ENCODE peak calls at places on chromosomes 16 and 17, in ten cellular contexts. One of them, this sample, is unnamed.

GRCh38 chr16:57645691-57646387 is 17.4 kb downstream of the ADGRG1 start:
- DNase-seq in choroid plexus epithelial cell: no peak
- DNase-seq in iris pigment epithelial cell: no peak
- DNase-seq in NCI-H1092 treated with DMSO at 0.1 percent for 48 hours: no peak
- DNase-seq in GM10248: no peak
- DNase-seq in stimulated activated CD8-positive, alpha-beta memory T cell treated with anti-CD3 and anti-CD28 coated beads, Interleukin-15, amount 100 ng/mL, for 1 hour: no peak
- DNase-seq in activated CD4-positive, CD25-positive, alpha-beta regulatory T cell: no peak
- DNase-seq in ACHN: peak
- DNase-seq in NCI-H1105: no peak
- DNase-seq in HEK293T: no peak
- DNase-seq in this sample: peak

GRCh38 chr17:13575922-13576419 is 25.8 kb downstream of the HS3ST3A1 start:
- DNase-seq in choroid plexus epithelial cell: peak
- DNase-seq in iris pigment epithelial cell: no peak
- DNase-seq in NCI-H1092 treated with DMSO at 0.1 percent for 48 hours: no peak
- DNase-seq in GM10248: no peak
- DNase-seq in stimulated activated CD8-positive, alpha-beta memory T cell treated with anti-CD3 and anti-CD28 coated beads, Interleukin-15, amount 100 ng/mL, for 1 hour: no peak
- DNase-seq in activated CD4-positive, CD25-positive, alpha-beta regulatory T cell: no peak
- DNase-seq in ACHN: no peak
- DNase-seq in NCI-H1105: no peak
- DNase-seq in HEK293T: no peak
- DNase-seq in this sample: no peak

GRCh38 chr16:51540259-51540658 is 389.2 kb upstream of the SALL1 start:
- DNase-seq in choroid plexus epithelial cell: no peak
- DNase-seq in iris pigment epithelial cell: peak
- DNase-seq in NCI-H1092 treated with DMSO at 0.1 percent for 48 hours: no peak
- DNase-seq in GM10248: no peak
- DNase-seq in stimulated activated CD8-positive, alpha-beta memory T cell treated with anti-CD3 and anti-CD28 coated beads, Interleukin-15, amount 100 ng/mL, for 1 hour: no peak
- DNase-seq in activated CD4-positive, CD25-positive, alpha-beta regulatory T cell: no peak
- DNase-seq in ACHN: no peak
- DNase-seq in NCI-H1105: no peak
- DNase-seq in HEK293T: no peak
- DNase-seq in this sample: peak

GRCh38 chr17:17874478-17874877 is 37.7 kb upstream of the SREBF1 start:
- DNase-seq in choroid plexus epithelial cell: peak
- DNase-seq in iris pigment epithelial cell: peak
- DNase-seq in NCI-H1092 treated with DMSO at 0.1 percent for 48 hours: no peak
- DNase-seq in GM10248: no peak
- DNase-seq in stimulated activated CD8-positive, alpha-beta memory T cell treated with anti-CD3 and anti-CD28 coated beads, Interleukin-15, amount 100 ng/mL, for 1 hour: no peak
- DNase-seq in activated CD4-positive, CD25-positive, alpha-beta regulatory T cell: no peak
- DNase-seq in ACHN: no peak
- DNase-seq in NCI-H1105: no peak
- DNase-seq in HEK293T: no peak
- DNase-seq in this sample: peak

GRCh38 chr16:21580807-21581206 is 18.6 kb upstream of the METTL9 start:
- DNase-seq in choroid plexus epithelial cell: no peak
- DNase-seq in iris pigment epithelial cell: no peak
- DNase-seq in NCI-H1092 treated with DMSO at 0.1 percent for 48 hours: no peak
- DNase-seq in GM10248: no peak
- DNase-seq in stimulated activated CD8-positive, alpha-beta memory T cell treated with anti-CD3 and anti-CD28 coated beads, Interleukin-15, amount 100 ng/mL, for 1 hour: no peak
- DNase-seq in activated CD4-positive, CD25-positive, alpha-beta regulatory T cell: no peak
- DNase-seq in ACHN: no peak
- DNase-seq in NCI-H1105: no peak
- DNase-seq in HEK293T: no peak
- DNase-seq in this sample: no peak

GRCh38 chr16:27426423-27427408 is 24.7 kb downstream of the IL21R start:
- DNase-seq in choroid plexus epithelial cell: peak
- DNase-seq in iris pigment epithelial cell: peak
- DNase-seq in NCI-H1092 treated with DMSO at 0.1 percent for 48 hours: peak
- DNase-seq in GM10248: peak
- DNase-seq in stimulated activated CD8-positive, alpha-beta memory T cell treated with anti-CD3 and anti-CD28 coated beads, Interleukin-15, amount 100 ng/mL, for 1 hour: peak
- DNase-seq in activated CD4-positive, CD25-positive, alpha-beta regulatory T cell: peak
- DNase-seq in ACHN: peak
- DNase-seq in NCI-H1105: no peak
- DNase-seq in HEK293T: peak
- DNase-seq in this sample: peak

GRCh38 chr17:17741346-17742023 is 60.2 kb downstream of the RAI1 start:
- DNase-seq in choroid plexus epithelial cell: no peak
- DNase-seq in iris pigment epithelial cell: peak
- DNase-seq in NCI-H1092 treated with DMSO at 0.1 percent for 48 hours: no peak
- DNase-seq in GM10248: no peak
- DNase-seq in stimulated activated CD8-positive, alpha-beta memory T cell treated with anti-CD3 and anti-CD28 coated beads, Interleukin-15, amount 100 ng/mL, for 1 hour: no peak
- DNase-seq in activated CD4-positive, CD25-positive, alpha-beta regulatory T cell: no peak
- DNase-seq in ACHN: no peak
- DNase-seq in NCI-H1105: no peak
- DNase-seq in HEK293T: no peak
- DNase-seq in this sample: no peak

GRCh38 chr17:31535581-31535981 is 144.1 kb downstream of the RAB11FIP4 start:
- DNase-seq in choroid plexus epithelial cell: no peak
- DNase-seq in iris pigment epithelial cell: no peak
- DNase-seq in NCI-H1092 treated with DMSO at 0.1 percent for 48 hours: no peak
- DNase-seq in GM10248: peak
- DNase-seq in stimulated activated CD8-positive, alpha-beta memory T cell treated with anti-CD3 and anti-CD28 coated beads, Interleukin-15, amount 100 ng/mL, for 1 hour: no peak
- DNase-seq in activated CD4-positive, CD25-positive, alpha-beta regulatory T cell: no peak
- DNase-seq in ACHN: no peak
- DNase-seq in NCI-H1105: no peak
- DNase-seq in HEK293T: no peak
- DNase-seq in this sample: no peak

GRCh38 chr17:68152161-68152571 is 95.7 kb upstream of the AMZ2 start:
- DNase-seq in choroid plexus epithelial cell: no peak
- DNase-seq in iris pigment epithelial cell: no peak
- DNase-seq in NCI-H1092 treated with DMSO at 0.1 percent for 48 hours: no peak
- DNase-seq in GM10248: no peak
- DNase-seq in stimulated activated CD8-positive, alpha-beta memory T cell treated with anti-CD3 and anti-CD28 coated beads, Interleukin-15, amount 100 ng/mL, for 1 hour: no peak
- DNase-seq in activated CD4-positive, CD25-positive, alpha-beta regulatory T cell: no peak
- DNase-seq in ACHN: no peak
- DNase-seq in NCI-H1105: no peak
- DNase-seq in HEK293T: no peak
- DNase-seq in this sample: no peak

GRCh38 chr17:55598495-55598894 is 87.2 kb upstream of the SMIM36 start:
- DNase-seq in choroid plexus epithelial cell: no peak
- DNase-seq in iris pigment epithelial cell: no peak
- DNase-seq in NCI-H1092 treated with DMSO at 0.1 percent for 48 hours: no peak
- DNase-seq in GM10248: no peak
- DNase-seq in stimulated activated CD8-positive, alpha-beta memory T cell treated with anti-CD3 and anti-CD28 coated beads, Interleukin-15, amount 100 ng/mL, for 1 hour: no peak
- DNase-seq in activated CD4-positive, CD25-positive, alpha-beta regulatory T cell: no peak
- DNase-seq in ACHN: no peak
- DNase-seq in NCI-H1105: no peak
- DNase-seq in HEK293T: no peak
- DNase-seq in this sample: no peak

GRCh38 chr16:81539009-81539820 is 94.6 kb downstream of the CMIP start:
- DNase-seq in choroid plexus epithelial cell: peak
- DNase-seq in iris pigment epithelial cell: peak
- DNase-seq in NCI-H1092 treated with DMSO at 0.1 percent for 48 hours: no peak
- DNase-seq in GM10248: no peak
- DNase-seq in stimulated activated CD8-positive, alpha-beta memory T cell treated with anti-CD3 and anti-CD28 coated beads, Interleukin-15, amount 100 ng/mL, for 1 hour: no peak
- DNase-seq in activated CD4-positive, CD25-positive, alpha-beta regulatory T cell: no peak
- DNase-seq in ACHN: no peak
- DNase-seq in NCI-H1105: no peak
- DNase-seq in HEK293T: no peak
- DNase-seq in this sample: no peak